ENCODE peak calls at places on chromosomes 11 and 22, in six cellular contexts. O is GM10248, H is AG04449, N is colonic mucosa, K is sigmoid colon, G is A673. B is an unnamed sample.
A peak's percentile ranks its signal among the peaks of the same experiment; 100 is the strongest.

GRCh38 chr22:40567626-40568328 is 68.7 kb downstream of the MRTFA start:
- DNase-seq in O (no peak), H (no peak), N (no peak), K (no peak), G (no peak), B (no peak)

GRCh38 chr22:32870474-32870873 is 69.0 kb downstream of the TIMP3 start:
- DNase-seq in O (no peak), H (no peak), N (no peak), K (no peak), G (no peak), B (no peak)

GRCh38 chr11:48049036-48049435 is 68.7 kb downstream of the PTPRJ start:
- DNase-seq in O (no peak), H (no peak), N (no peak), K (no peak), G (no peak), B (no peak)

GRCh38 chr11:126924381-126924780 is 76.2 kb downstream of the KIRREL3 start:
- DNase-seq in O (no peak), H (no peak), N (no peak), K (no peak), G (no peak), B (no peak)

GRCh38 chr11:108580043-108580442 is 13.5 kb downstream of the EXPH5 start:
- DNase-seq in O (no peak), H (no peak), N (no peak), K (no peak), G (no peak), B (no peak)

GRCh38 chr11:12784987-12785386 is 110.8 kb downstream of the TEAD1 start:
- DNase-seq in O (no peak), H (no peak), N (no peak), K (no peak), G (no peak), B (no peak)

GRCh38 chr22:45552580-45553332 is 50.1 kb downstream of the FBLN1 start:
- DNase-seq in O (no peak), H (peak; percentile 49), N (peak; percentile 41), K (peak; percentile 82), G (no peak), B (no peak)

GRCh38 chr11:75760710-75761493 is 7.7 kb upstream of the DGAT2 start:
- DNase-seq in O (no peak), H (peak; percentile 10), N (no peak), K (no peak), G (no peak), B (no peak)

GRCh38 chr11:38791346-38791961 is 2193.4 kb upstream of the RAG2 start:
- DNase-seq in O (peak; percentile 25), H (peak; percentile 9), N (peak; percentile 42), K (no peak), G (peak; percentile 96), B (peak; percentile 44)

GRCh38 chr11:2137202-2138071 is 1.8 kb downstream of the IGF2 start:
- DNase-seq in O (no peak), H (no peak), N (peak; percentile 32), K (no peak), G (no peak), B (no peak)

GRCh38 chr22:26476705-26477340 is 6.8 kb downstream of the HPS4 start:
- DNase-seq in O (no peak), H (no peak), N (no peak), K (no peak), G (no peak), B (no peak)

GRCh38 chr22:42439821-42440674 is 7.8 kb upstream of the NFAM1 start:
- DNase-seq in O (no peak), H (no peak), N (peak; percentile 30), K (no peak), G (no peak), B (no peak)

GRCh38 chr22:50705219-50705691 is 32.6 kb downstream of the SHANK3 start:
- DNase-seq in O (no peak), H (peak; percentile 16), N (no peak), K (peak; percentile 74), G (peak; percentile 89), B (no peak)

GRCh38 chr11:63537293-63538101 is 889 bp downstream of the PLAAT4 start:
- DNase-seq in O (no peak), H (no peak), N (no peak), K (peak; percentile 92), G (no peak), B (no peak)

GRCh38 chr22:50218996-50219727 is 18.4 kb downstream of the SELENOO start:
- DNase-seq in O (no peak), H (no peak), N (peak; percentile 91), K (peak; percentile 97), G (peak; percentile 92), B (no peak)

GRCh38 chr11:7143908-7144307 is 55.1 kb downstream of the RBMXL2 start:
- DNase-seq in O (no peak), H (peak; percentile 2), N (no peak), K (no peak), G (peak; percentile 8), B (no peak)

GRCh38 chr11:19121646-19122045 is 4.7 kb downstream of the ZDHHC13 start:
- DNase-seq in O (no peak), H (no peak), N (no peak), K (no peak), G (no peak), B (no peak)

GRCh38 chr11:109667719-109668118 is 245.7 kb downstream of the C11orf87 start:
- DNase-seq in O (no peak), H (no peak), N (no peak), K (no peak), G (no peak), B (no peak)

GRCh38 chr11:331332-332060 is 10.8 kb upstream of the IFITM3 start:
- DNase-seq in O (no peak), H (no peak), N (no peak), K (peak; percentile 29), G (no peak), B (no peak)

GRCh38 chr11:330307-330693 is 9.6 kb upstream of the IFITM3 start:
- DNase-seq in O (no peak), H (no peak), N (no peak), K (peak; percentile 59), G (no peak), B (no peak)

GRCh38 chr11:332651-333480 is 12.2 kb upstream of the IFITM3 start:
- DNase-seq in O (no peak), H (no peak), N (no peak), K (peak; percentile 62), G (no peak), B (no peak)

GRCh38 chr11:329886-330253 is 9.2 kb upstream of the IFITM3 start:
- DNase-seq in O (no peak), H (no peak), N (no peak), K (peak; percentile 29), G (no peak), B (no peak)

DNA sequence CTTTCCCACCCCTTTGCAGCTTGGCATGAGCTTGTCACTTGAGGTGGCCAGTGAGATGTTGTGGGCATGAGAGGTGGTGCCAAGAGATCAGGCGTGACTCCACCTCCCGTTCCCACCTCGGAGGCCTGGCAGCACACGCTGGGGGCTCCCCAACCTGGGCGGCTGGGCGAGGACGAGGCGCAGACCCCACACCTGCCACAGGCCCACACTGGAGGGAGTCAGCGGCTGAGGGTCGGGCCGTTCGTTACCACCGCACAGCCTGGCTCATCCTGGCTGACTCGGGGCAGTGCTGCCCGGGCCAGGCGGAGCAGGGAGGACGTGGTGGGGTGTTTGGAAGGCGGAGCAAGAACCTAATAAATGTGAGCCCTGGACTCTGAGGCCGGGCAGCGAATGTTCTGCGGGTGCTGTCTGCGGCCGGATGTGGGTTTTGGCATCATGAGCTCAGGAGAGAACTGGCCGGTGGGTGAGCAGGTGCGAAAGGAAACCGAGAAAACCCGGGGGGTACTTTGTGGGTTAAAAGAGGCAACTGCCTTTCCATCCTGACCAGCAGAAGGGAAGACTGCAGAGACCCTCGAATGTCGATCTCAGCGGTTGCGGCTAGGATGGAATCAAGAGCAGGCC is 10.1 kb upstream of the IFITM3 start:
- DNase-seq in O (no peak), H (no peak), N (peak; percentile 22), K (peak; percentile 60), G (no peak), B (no peak)
- TF ChIP-seq CTCF in O (no peak), H (no peak), N (no peak), K (no peak), G (no peak), B (no peak)

GRCh38 chr22:37340331-37341262 is 58.3 kb downstream of the CYTH4 start:
- DNase-seq in O (no peak), H (no peak), N (no peak), K (no peak), G (no peak), B (no peak)
- TF ChIP-seq CTCF in O (no peak), H (no peak), N (no peak), K (no peak), G (no peak), B (no peak)

GRCh38 chr11:68341557-68342458 is 29.4 kb downstream of the LRP5 start:
- DNase-seq in O (no peak), H (no peak), N (no peak), K (no peak), G (no peak), B (no peak)
- TF ChIP-seq CTCF in O (no peak), H (peak; percentile 11), N (no peak), K (no peak), G (peak; percentile 38), B (no peak)

GRCh38 chr11:134071766-134072403 is 3.0 kb downstream of the JAM3 start:
- DNase-seq in O (no peak), H (no peak), N (no peak), K (no peak), G (no peak), B (no peak)
- TF ChIP-seq CTCF in O (no peak), H (no peak), N (no peak), K (no peak), G (no peak), B (no peak)

GRCh38 chr11:79262221-79262620 is 178.6 kb downstream of the TENM4 start:
- DNase-seq in O (no peak), H (no peak), N (no peak), K (no peak), G (no peak), B (no peak)

GRCh38 chr11:79255965-79256364 is 184.9 kb downstream of the TENM4 start:
- DNase-seq in O (no peak), H (no peak), N (no peak), K (no peak), G (no peak), B (no peak)

GRCh38 chr11:79258606-79259005 is 182.2 kb downstream of the TENM4 start:
- DNase-seq in O (no peak), H (peak; percentile 37), N (no peak), K (no peak), G (no peak), B (no peak)

GRCh38 chr11:79263001-79263400 is 177.8 kb downstream of the TENM4 start:
- DNase-seq in O (no peak), H (no peak), N (no peak), K (peak; percentile 90), G (peak; percentile 5), B (no peak)

DNA sequence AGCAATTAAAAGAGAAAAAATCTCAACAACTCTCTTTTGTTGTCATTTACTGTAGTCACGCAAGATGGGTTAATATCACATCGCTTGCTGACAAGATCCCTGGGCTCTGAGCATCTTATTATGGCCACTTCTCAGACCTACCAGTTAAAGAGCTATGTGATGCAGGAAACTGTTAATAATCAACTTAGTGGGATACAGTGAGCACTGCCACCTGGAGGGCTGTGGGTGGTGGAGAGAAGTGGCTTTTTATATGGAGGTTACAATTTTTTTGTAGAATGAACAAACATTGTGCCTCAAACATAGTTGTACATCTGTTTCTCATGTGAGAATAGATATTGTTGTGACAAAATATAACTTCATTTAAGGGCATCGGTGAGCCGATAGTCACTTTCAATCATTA is 181.0 kb downstream of the TENM4 start:
- DNase-seq in O (no peak), H (no peak), N (no peak), K (no peak), G (no peak), B (no peak)
- TF ChIP-seq CTCF in O (no peak), H (peak; percentile 12), N (no peak), K (no peak), G (no peak), B (no peak)